ENCODE peak calls at places on chromosome 5, in four cellular contexts. I is PC-3, F is GM23338, K is mammary epithelial cell. Q is an unnamed sample. For H3K79me2, the result is how much of the 10 kb centered on the place peaks cover.

GRCh38 chr5:78964889-78965288 is 20.2 kb downstream of the ARSB start:
- DNase-seq in I (peak), K (peak), F (peak), Q (peak)

GRCh38 chr5:136066705-136067271 is 38.0 kb downstream of the TGFBI start:
- DNase-seq in K (peak), I (no peak), F (peak), Q (no peak)

GRCh38 chr5:135012951-135013391 is 21.1 kb downstream of the PITX1 start:
- DNase-seq in K (no peak), I (no peak), F (no peak), Q (no peak)

GRCh38 chr5:107074991-107075390 is 595.7 kb downstream of the EFNA5 start:
- DNase-seq in I (no peak), F (no peak), K (no peak), Q (no peak)

GRCh38 chr5:32027093-32027716 is 146.9 kb downstream of the GOLPH3 start:
- DNase-seq in I (no peak), F (no peak), K (no peak), Q (peak)

GRCh38 chr5:8396756-8397155 is 527.8 kb downstream of the MTRR start:
- DNase-seq in I (peak), K (no peak), F (no peak), Q (no peak)

GRCh38 chr5:4773827-4774317 is 366.3 kb upstream of the ADAMTS16 start:
- DNase-seq in K (no peak), I (no peak), F (no peak), Q (no peak)

GRCh38 chr5:111706345-111706744 is 50.6 kb downstream of the NREP start:
- DNase-seq in F (no peak), I (no peak), K (no peak), Q (no peak)

GRCh38 chr5:101543780-101544179 is 640.7 kb upstream of the ST8SIA4 start:
- DNase-seq in F (no peak), I (peak), K (no peak), Q (no peak)

GRCh38 chr5:171714286-171714685 is 71.3 kb upstream of the SMIM23 start:
- DNase-seq in F (no peak), I (no peak), K (no peak), Q (no peak)

GRCh38 chr5:94901071-94901979 is 282.9 kb downstream of the SLF1 start:
- DNase-seq in I (peak), K (peak), F (no peak), Q (no peak)

GRCh38 chr5:159765034-159765433 is 151.2 kb upstream of the ADRA1B start:
- DNase-seq in F (no peak), I (no peak), K (no peak), Q (no peak)

GRCh38 chr5:55771175-55771655 is 33.4 kb downstream of the DDX4 start:
- DNase-seq in I (no peak), F (no peak), K (no peak), Q (no peak)

GRCh38 chr5:87282254-87282653 is 14.6 kb downstream of the RASA1 start:
- DNase-seq in I (no peak), K (no peak), F (no peak), Q (no peak)

GRCh38 chr5:2352101-2352861 is 399.2 kb downstream of the IRX2 start:
- DNase-seq in K (no peak), F (no peak), I (no peak), Q (no peak)

GRCh38 chr5:91381774-91382492 is 1.2 kb downstream of the ARRDC3 start:
- DNase-seq in K (peak), I (peak), F (peak), Q (peak)

GRCh38 chr5:76476639-76477038 is 73.6 kb downstream of the IQGAP2 start:
- DNase-seq in F (no peak), I (no peak), K (no peak), Q (no peak)
- H3K79me2 ChIP-seq in F (under half), I (under half), K (under half), Q (under half)

GRCh38 chr5:39427225-39427624 is 2.4 kb upstream of the DAB2 start:
- DNase-seq in F (no peak), K (no peak), I (no peak), Q (peak)
- H3K27ac ChIP-seq in F (no peak), K (peak), I (no peak), Q (no peak)

GRCh38 chr5:10699281-10699874 is 61.7 kb downstream of the DAP start:
- DNase-seq in K (no peak), I (no peak), F (no peak), Q (no peak)

GRCh38 chr5:10701567-10702039 is 59.4 kb downstream of the DAP start:
- DNase-seq in K (no peak), F (peak), I (peak), Q (peak)

GRCh38 chr5:10700516-10700915 is 60.5 kb downstream of the DAP start:
- DNase-seq in I (no peak), F (no peak), K (no peak), Q (no peak)

GRCh38 chr5:10702040-10702629 is 58.9 kb downstream of the DAP start:
- DNase-seq in I (peak), K (peak), F (no peak), Q (no peak)

DNA sequence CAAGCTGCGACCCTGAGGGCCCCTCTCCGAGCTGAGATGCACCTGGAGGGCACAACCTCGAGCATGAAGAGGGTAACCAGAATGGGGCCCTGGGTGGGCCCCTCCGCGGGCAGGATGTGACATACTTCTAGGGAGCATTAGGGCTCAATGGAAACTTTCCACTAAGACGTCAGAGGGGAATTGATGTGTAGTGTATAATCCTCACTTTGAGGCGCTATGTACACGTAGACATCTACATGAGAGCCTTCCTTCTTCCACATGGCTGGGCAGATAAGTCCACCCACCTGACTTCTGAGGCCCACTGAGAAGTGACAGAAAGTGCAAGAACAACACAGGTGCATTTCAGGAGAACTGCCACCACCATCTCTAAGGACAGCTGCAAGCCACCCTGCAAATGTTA is 61.0 kb downstream of the DAP start:
- DNase-seq in I (no peak), F (no peak), K (no peak), Q (no peak)
- H3K79me2 ChIP-seq in I (half or more), F (under half), K (under half), Q (under half)

GRCh38 chr5:59840200-59840601 is 53.3 kb downstream of the PDE4D start:
- DNase-seq in F (no peak), K (peak), I (no peak), Q (no peak)
- H3K27ac ChIP-seq in F (no peak), K (no peak), I (no peak), Q (no peak)

Q was measured in neural progenitor cell.